ENCODE peak calls at places on chromosomes 3 and 15, in nine cellular contexts. W is Calu3; H is T-helper 1 cell; Y is NCI-H1930; Z is NCI-H2081; O is endothelial cell; B is Karpas-422; N is NCI-H1105 treated with DMSO at 0.1 percent for 48 hours; Q is CD8-positive, alpha-beta T cell. T is an unnamed sample.

GRCh38 chr3:87375231-87375682 is 98.9 kb upstream of the POU1F1 start:
- DNase-seq in N (no peak), B (no peak), W (no peak), Z (no peak), Q (no peak), O (no peak), Y (no peak), H (no peak), T (no peak)

GRCh38 chr3:127152676-127153505 is 40.0 kb upstream of the PRR23E start:
- DNase-seq in W (no peak), H (no peak), Z (no peak), Y (no peak), O (no peak), N (no peak), Q (no peak), B (no peak), T (no peak)

GRCh38 chr3:171225698-171226097 is 199.2 kb upstream of the SLC2A2 start:
- DNase-seq in H (no peak), Z (no peak), Y (no peak), N (peak), O (no peak), B (no peak), W (no peak), Q (no peak), T (no peak)

GRCh38 chr3:9808345-9809037 is 1.6 kb upstream of the TTLL3 start:
- DNase-seq in Y (peak), Q (peak), Z (no peak), H (peak), O (peak), N (peak), W (peak), B (peak), T (peak)

GRCh38 chr3:160218141-160218540 is 7.1 kb upstream of the C3orf80 start:
- DNase-seq in H (no peak), Q (no peak), N (no peak), Y (no peak), W (no peak), Z (no peak), O (no peak), B (no peak), T (no peak)

GRCh38 chr3:108599677-108600409 is 10.3 kb downstream of the DZIP3 start:
- DNase-seq in O (no peak), Z (no peak), N (no peak), Q (no peak), H (no peak), B (no peak), Y (no peak), W (no peak), T (no peak)

GRCh38 chr3:177358968-177359600 is 161.8 kb upstream of the TBL1XR1 start:
- DNase-seq in W (peak), O (peak), N (peak), H (peak), Q (peak), B (peak), Y (peak), Z (peak), T (peak)

GRCh38 chr15:68384451-68385239 is 47.3 kb downstream of the ITGA11 start:
- DNase-seq in Q (no peak), O (no peak), N (no peak), Y (no peak), B (no peak), H (no peak), Z (no peak), W (no peak), T (peak)

GRCh38 chr3:27723803-27724458 is 1.8 kb upstream of the EOMES start:
- DNase-seq in H (no peak), B (no peak), Z (no peak), Q (peak), Y (no peak), O (no peak), N (no peak), W (no peak), T (no peak)

GRCh38 chr3:24482306-24482705 is 12.3 kb downstream of the THRB start:
- DNase-seq in Q (no peak), H (no peak), Z (no peak), Y (no peak), W (no peak), N (no peak), B (no peak), O (no peak), T (no peak)